ENCODE peak calls at places on chromosomes 12 and 14, in ten cellular contexts. I, N, M, U, G, W, R, O, X and T are unnamed samples.

GRCh38 chr12:117119592-117120198 is 20.5 kb upstream of the TESC start:
- DNase-seq in I (peak; percentile 47), N (no peak), M (peak; percentile 69), U (no peak), G (no peak), W (no peak), R (peak; percentile 56), O (no peak), X (no peak), T (no peak)

GRCh38 chr12:111088409-111088808 is 168.0 kb upstream of the MYL2 start:
- DNase-seq in I (no peak), N (no peak), M (no peak), U (no peak), G (no peak), W (no peak), R (no peak), O (no peak), X (no peak), T (no peak)

GRCh38 chr12:121800694-121801600 is 2.9 kb upstream of the SETD1B start:
- DNase-seq in I (no peak), N (peak; percentile 63), M (peak; percentile 47), U (peak; percentile 75), G (peak; percentile 82), W (peak; percentile 88), R (no peak), O (no peak), X (peak; percentile 62), T (peak; percentile 77)

GRCh38 chr14:51430600-51430999 is 190.6 kb downstream of the TMX1 start:
- DNase-seq in I (no peak), N (no peak), M (no peak), U (no peak), G (no peak), W (no peak), R (no peak), O (no peak), X (no peak), T (no peak)

GRCh38 chr12:47758834-47759690 is at the start of gene RAPGEF3:
- DNase-seq in I (peak; percentile 85), N (peak; percentile 69), M (peak; percentile 86), U (peak; percentile 75), G (peak; percentile 71), W (peak; percentile 94), R (peak; percentile 92), O (no peak), X (no peak), T (peak; percentile 75)

GRCh38 chr12:83865431-83865830 is 1047.2 kb downstream of the SLC6A15 start:
- DNase-seq in I (no peak), N (no peak), M (no peak), U (no peak), G (no peak), W (no peak), R (no peak), O (no peak), X (no peak), T (no peak)

GRCh38 chr12:11758838-11759509 is 109.5 kb downstream of the ETV6 start:
- DNase-seq in I (no peak), N (no peak), M (peak; percentile 35), U (no peak), G (no peak), W (peak; percentile 77), R (no peak), O (no peak), X (no peak), T (no peak)

GRCh38 chr14:57583396-57583795 is 89.7 kb upstream of the CCDC198 start:
- DNase-seq in I (no peak), N (no peak), M (no peak), U (no peak), G (no peak), W (no peak), R (no peak), O (no peak), X (no peak), T (no peak)

GRCh38 chr12:102095677-102096263 is 24.1 kb downstream of the NUP37 start:
- DNase-seq in I (no peak), N (no peak), M (no peak), U (no peak), G (peak; percentile 45), W (no peak), R (peak; percentile 6), O (no peak), X (no peak), T (peak; percentile 37)

GRCh38 chr14:58572092-58572853 is 65.5 kb upstream of the DACT1 start:
- DNase-seq in I (no peak), N (peak; percentile 30), M (no peak), U (no peak), G (peak; percentile 40), W (no peak), R (peak; percentile 11), O (no peak), X (peak; percentile 47), T (peak; percentile 43)

GRCh38 chr12:113230315-113231274 is 9.3 kb downstream of the TPCN1 start:
- DNase-seq in I (no peak), N (no peak), M (no peak), U (no peak), G (peak; percentile 33), W (no peak), R (no peak), O (no peak), X (no peak), T (no peak)

GRCh38 chr14:25052921-25053320 is 3.0 kb upstream of the STXBP6 start:
- DNase-seq in I (no peak), N (no peak), M (no peak), U (no peak), G (no peak), W (no peak), R (no peak), O (no peak), X (no peak), T (no peak)

GRCh38 chr14:89697281-89698060 is 257.1 kb downstream of the EFCAB11 start:
- DNase-seq in I (no peak), N (no peak), M (no peak), U (no peak), G (no peak), W (no peak), R (no peak), O (no peak), X (no peak), T (no peak)

GRCh38 chr12:52924764-52925716 is 20.2 kb upstream of the KRT8 start:
- DNase-seq in I (no peak), N (no peak), M (no peak), U (no peak), G (peak; percentile 54), W (no peak), R (peak; percentile 85), O (no peak), X (peak; percentile 62), T (peak; percentile 90)

GRCh38 chr12:103626498-103626897 is 39.4 kb downstream of the STAB2 start:
- DNase-seq in I (no peak), N (no peak), M (no peak), U (no peak), G (peak; percentile 44), W (peak; percentile 67), R (peak; percentile 67), O (no peak), X (no peak), T (peak; percentile 60)
- TF ChIP-seq CTCF in I (no peak), N (no peak), M (no peak), U (no peak), G (no peak), W (no peak), R (peak; percentile 78), O (no peak), X (peak; percentile 28), T (peak; percentile 50)

GRCh38 chr14:91595736-91596135 is 85.6 kb upstream of the PPP4R3A start:
- DNase-seq in I (no peak), N (no peak), M (no peak), U (no peak), G (no peak), W (no peak), R (no peak), O (no peak), X (no peak), T (no peak)
- TF ChIP-seq CTCF in I (no peak), N (no peak), M (no peak), U (no peak), G (no peak), W (no peak), R (no peak), O (no peak), X (no peak), T (no peak)

DNA sequence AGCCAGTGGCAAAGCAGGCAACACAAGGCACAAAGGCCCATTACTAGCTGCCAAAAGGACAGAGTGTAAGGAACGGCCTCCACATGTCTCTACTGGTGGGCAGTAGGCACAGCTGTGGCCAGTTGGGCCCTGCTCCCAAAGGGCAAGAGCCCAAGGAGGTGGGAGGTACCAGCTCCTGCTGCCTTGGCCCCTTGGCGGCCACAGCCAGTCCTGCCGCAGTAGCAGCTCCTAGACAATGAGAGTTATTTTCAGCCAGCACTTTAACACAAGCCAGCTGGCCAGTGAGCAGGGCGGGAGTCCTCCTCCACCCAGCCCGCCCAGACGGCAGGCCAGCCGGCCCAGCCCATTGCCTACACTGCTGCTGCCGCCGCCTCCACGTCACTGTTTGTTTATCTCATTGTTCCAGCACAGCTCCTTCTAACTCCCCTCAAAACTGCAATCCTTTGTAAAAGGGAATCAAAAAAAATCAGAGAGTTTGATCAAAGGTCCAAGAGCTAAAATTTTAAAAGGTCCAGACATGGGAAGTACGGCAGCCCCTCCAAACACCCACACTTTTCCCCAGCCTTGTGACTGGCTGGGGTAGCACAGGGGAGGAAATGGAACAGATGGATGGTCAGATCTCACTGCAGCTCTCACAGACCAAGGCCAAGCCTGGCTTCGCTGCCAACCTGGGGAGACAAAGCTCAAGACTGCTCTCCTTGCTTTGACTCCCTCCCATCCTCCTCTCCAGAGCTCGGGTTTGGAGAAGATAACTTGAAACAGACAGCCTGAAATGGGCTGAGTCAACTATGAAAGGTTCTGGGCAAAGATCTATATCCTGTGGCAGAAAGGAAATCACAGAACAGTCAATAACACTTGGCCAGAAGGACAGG is 33.5 kb downstream of the FMNL3 start:
- DNase-seq in I (peak; percentile 79), N (no peak), M (peak; percentile 36), U (peak; percentile 68), G (peak; percentile 94), W (peak; percentile 96), R (no peak), O (peak; percentile 76), X (peak; percentile 88), T (peak; percentile 90)
- TF ChIP-seq CTCF in I (no peak), N (no peak), M (no peak), U (no peak), G (peak; percentile 31), W (peak; percentile 29), R (no peak), O (no peak), X (peak; percentile 46), T (peak; percentile 60)

DNA sequence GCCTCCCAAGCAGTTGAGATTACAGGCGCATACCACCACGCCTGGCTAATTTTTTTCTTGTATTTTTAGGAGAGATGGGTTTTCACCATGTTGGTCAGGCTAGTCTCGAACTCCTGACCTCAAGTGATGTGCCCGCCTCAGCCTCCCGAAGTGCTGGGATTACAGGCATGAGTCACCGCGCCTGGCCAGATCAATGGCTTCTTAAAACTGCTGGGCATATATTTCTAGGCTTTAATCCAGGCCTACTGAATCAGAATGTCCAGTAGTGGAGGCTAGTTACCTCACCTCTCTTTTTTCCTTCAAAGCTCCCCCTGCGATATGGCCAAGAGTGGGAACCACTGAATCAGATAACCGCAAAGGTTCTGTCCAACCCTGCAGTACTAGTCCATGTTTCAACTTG is 17.1 kb downstream of the POU6F1 start:
- DNase-seq in I (no peak), N (no peak), M (no peak), U (no peak), G (peak; percentile 50), W (no peak), R (no peak), O (no peak), X (no peak), T (no peak)
- TF ChIP-seq CTCF in I (no peak), N (no peak), M (no peak), U (no peak), G (no peak), W (no peak), R (no peak), O (no peak), X (no peak), T (no peak)